ENCODE peak calls at places on chromosomes 16 and 17, in ten cellular contexts. F, W, Z, Q, Y, E, G, M, D and J are unnamed samples.

GRCh38 chr17:61815863-61816523 is 47.3 kb downstream of the BRIP1 start:
- DNase-seq in F (no peak), W (no peak), Z (no peak), Q (no peak), Y (no peak), E (no peak), G (no peak), M (no peak), D (no peak), J (no peak)

GRCh38 chr17:73349138-73349537 is 37.3 kb upstream of the CDC42EP4 start:
- DNase-seq in F (no peak), W (no peak), Z (no peak), Q (no peak), Y (no peak), E (peak; percentile 31), G (no peak), M (no peak), D (no peak), J (peak; percentile 32)

GRCh38 chr16:58196898-58197313 is 1.0 kb downstream of the CSNK2A2 start:
- DNase-seq in F (no peak), W (no peak), Z (no peak), Q (no peak), Y (no peak), E (peak; percentile 21), G (no peak), M (no peak), D (no peak), J (peak; percentile 10)

GRCh38 chr17:17745476-17746455 is 64.5 kb downstream of the RAI1 start:
- DNase-seq in F (no peak), W (no peak), Z (no peak), Q (no peak), Y (no peak), E (peak; percentile 51), G (no peak), M (no peak), D (no peak), J (no peak)

GRCh38 chr16:3854740-3855139 is 25.8 kb downstream of the CREBBP start:
- DNase-seq in F (no peak), W (no peak), Z (no peak), Q (peak; percentile 37), Y (no peak), E (no peak), G (no peak), M (no peak), D (no peak), J (no peak)

GRCh38 chr17:4160294-4160859 is 17.4 kb downstream of the CYB5D2 start:
- DNase-seq in F (no peak), W (no peak), Z (no peak), Q (no peak), Y (no peak), E (no peak), G (no peak), M (no peak), D (no peak), J (no peak)

GRCh38 chr16:54288592-54289241 is 2.1 kb upstream of the IRX3 start:
- DNase-seq in F (no peak), W (no peak), Z (no peak), Q (no peak), Y (no peak), E (no peak), G (no peak), M (no peak), D (no peak), J (no peak)

GRCh38 chr16:84700518-84701277 is 898 bp downstream of the USP10 start:
- DNase-seq in F (no peak), W (no peak), Z (peak; percentile 18), Q (peak; percentile 22), Y (peak; percentile 23), E (peak; percentile 46), G (no peak), M (peak; percentile 48), D (no peak), J (peak; percentile 27)

GRCh38 chr17:48952904-48953303 is 8.3 kb upstream of the SNF8 start:
- DNase-seq in F (no peak), W (no peak), Z (no peak), Q (no peak), Y (peak; percentile 30), E (no peak), G (no peak), M (peak; percentile 15), D (no peak), J (no peak)

GRCh38 chr16:85673529-85674417 is 15.0 kb downstream of the GINS2 start:
- DNase-seq in F (peak; percentile 91), W (no peak), Z (no peak), Q (no peak), Y (no peak), E (no peak), G (peak; percentile 29), M (no peak), D (no peak), J (peak; percentile 53)

GRCh38 chr16:167117-167462 is 1.3 kb downstream of the HBM start:
- DNase-seq in F (no peak), W (no peak), Z (no peak), Q (no peak), Y (no peak), E (no peak), G (no peak), M (no peak), D (no peak), J (no peak)

GRCh38 chr17:42159796-42160551 is 5.2 kb upstream of the RAB5C start:
- DNase-seq in F (no peak), W (no peak), Z (no peak), Q (no peak), Y (no peak), E (no peak), G (no peak), M (no peak), D (no peak), J (no peak)

GRCh38 chr16:5870886-5871715 is 773.5 kb upstream of the EEF2KMT start:
- DNase-seq in F (no peak), W (no peak), Z (no peak), Q (no peak), Y (no peak), E (no peak), G (no peak), M (no peak), D (no peak), J (no peak)

GRCh38 chr16:19348125-19348524 is 62.6 kb downstream of the CLEC19A start:
- DNase-seq in F (no peak), W (no peak), Z (no peak), Q (no peak), Y (no peak), E (no peak), G (no peak), M (no peak), D (no peak), J (no peak)

GRCh38 chr16:70770968-70771552 is 29.9 kb downstream of the VAC14 start:
- DNase-seq in F (no peak), W (peak; percentile 11), Z (peak; percentile 44), Q (peak; percentile 25), Y (peak; percentile 70), E (peak; percentile 46), G (no peak), M (peak; percentile 67), D (peak; percentile 83), J (peak; percentile 58)

GRCh38 chr16:21260870-21261791 is 17.0 kb downstream of the CRYM start:
- DNase-seq in F (no peak), W (no peak), Z (no peak), Q (no peak), Y (no peak), E (peak; percentile 81), G (peak; percentile 86), M (no peak), D (no peak), J (peak; percentile 97)

GRCh38 chr16:26987631-26988030 is 79.1 kb upstream of the C16orf82 start:
- DNase-seq in F (no peak), W (no peak), Z (no peak), Q (peak; percentile 32), Y (no peak), E (peak; percentile 89), G (peak; percentile 88), M (no peak), D (no peak), J (peak; percentile 46)

GRCh38 chr16:53159781-53160436 is 105.1 kb downstream of the CHD9 start:
- DNase-seq in F (peak; percentile 14), W (no peak), Z (no peak), Q (peak; percentile 46), Y (no peak), E (peak; percentile 57), G (peak; percentile 18), M (no peak), D (no peak), J (peak; percentile 77)

GRCh38 chr16:80158766-80159165 is 382.0 kb upstream of the DYNLRB2 start:
- DNase-seq in F (no peak), W (no peak), Z (no peak), Q (no peak), Y (no peak), E (peak; percentile 88), G (peak; percentile 24), M (no peak), D (no peak), J (peak; percentile 40)

GRCh38 chr16:17724242-17724898 is 253.6 kb upstream of the XYLT1 start:
- DNase-seq in F (no peak), W (no peak), Z (no peak), Q (no peak), Y (no peak), E (peak; percentile 73), G (peak; percentile 10), M (no peak), D (no peak), J (peak; percentile 63)

GRCh38 chr16:1645914-1646525 is 32.1 kb upstream of the JPT2 start:
- DNase-seq in F (no peak), W (no peak), Z (peak; percentile 33), Q (peak; percentile 55), Y (peak; percentile 27), E (peak; percentile 87), G (no peak), M (peak; percentile 47), D (no peak), J (no peak)

GRCh38 chr17:38572665-38573365 is 32.9 kb downstream of the SRCIN1 start:
- DNase-seq in F (peak; percentile 49), W (no peak), Z (no peak), Q (no peak), Y (no peak), E (no peak), G (no peak), M (no peak), D (no peak), J (no peak)

GRCh38 chr17:15171433-15172047 is 93.6 kb downstream of the PMP22 start:
- DNase-seq in F (no peak), W (no peak), Z (no peak), Q (peak; percentile 55), Y (peak; percentile 27), E (peak; percentile 62), G (peak; percentile 55), M (peak; percentile 54), D (peak; percentile 72), J (peak; percentile 71)

GRCh38 chr16:56681939-56682702 is at the start of gene MT1X:
- DNase-seq in F (peak; percentile 77), W (peak; percentile 78), Z (peak; percentile 76), Q (peak; percentile 87), Y (peak; percentile 88), E (peak; percentile 91), G (peak; percentile 59), M (peak; percentile 94), D (peak; percentile 99), J (peak; percentile 89)

GRCh38 chr17:13665872-13666635 is 64.3 kb upstream of the HS3ST3A1 start:
- DNase-seq in F (no peak), W (no peak), Z (no peak), Q (no peak), Y (no peak), E (no peak), G (no peak), M (no peak), D (no peak), J (no peak)

GRCh38 chr16:48160575-48160974 is 4.8 kb upstream of the ABCC12 start:
- DNase-seq in F (no peak), W (no peak), Z (no peak), Q (no peak), Y (no peak), E (peak; percentile 61), G (no peak), M (no peak), D (no peak), J (peak; percentile 8)

GRCh38 chr17:73641779-73642580 is 2.3 kb downstream of the SDK2 start:
- DNase-seq in F (peak; percentile 64), W (no peak), Z (no peak), Q (no peak), Y (no peak), E (no peak), G (no peak), M (no peak), D (peak; percentile 34), J (no peak)

GRCh38 chr16:21599994-21600773 is 807 bp downstream of the METTL9 start:
- DNase-seq in F (no peak), W (no peak), Z (no peak), Q (no peak), Y (peak; percentile 19), E (peak; percentile 15), G (no peak), M (peak; percentile 24), D (no peak), J (peak; percentile 51)